ENCODE peak calls at places on chromosome 9, in eight cellular contexts. Q, L, X, M, O, H, U and J are unnamed samples.

GRCh38 chr9:109652971-109653370 is 127.0 kb upstream of the PALM2AKAP2 start:
- DNase-seq in H (peak; percentile 75), X (no peak), M (peak; percentile 13), L (peak; percentile 27), O (no peak), U (peak; percentile 43), Q (no peak), J (no peak)

GRCh38 chr9:121059998-121060636 is 10.0 kb upstream of the C5 start:
- DNase-seq in O (peak; percentile 55), U (peak; percentile 64), X (no peak), H (peak; percentile 64), M (peak; percentile 69), Q (no peak), L (peak; percentile 50), J (peak; percentile 51)

GRCh38 chr9:121884057-121884512 is 209.0 kb downstream of the TTLL11 start:
- DNase-seq in O (no peak), M (no peak), X (no peak), L (no peak), Q (no peak), U (no peak), H (peak; percentile 21), J (no peak)

GRCh38 chr9:108444400-108445358 is 411.1 kb downstream of the ACTL7B start:
- DNase-seq in H (peak; percentile 93), M (peak; percentile 92), O (peak; percentile 80), U (peak; percentile 80), Q (peak; percentile 26), L (peak; percentile 94), X (no peak), J (no peak)

GRCh38 chr9:137968235-137968634 is 90.7 kb downstream of the CACNA1B start:
- DNase-seq in O (no peak), L (no peak), U (no peak), M (no peak), X (no peak), H (no peak), Q (no peak), J (peak; percentile 37)

GRCh38 chr9:124810513-124811355 is 33.8 kb downstream of the OLFML2A start:
- DNase-seq in O (no peak), M (no peak), X (no peak), H (peak; percentile 91), L (peak; percentile 63), U (peak; percentile 62), Q (no peak), J (no peak)

GRCh38 chr9:135030711-135031245 is 56.7 kb upstream of the OLFM1 start:
- DNase-seq in H (no peak), L (no peak), M (no peak), X (no peak), U (no peak), O (no peak), Q (no peak), J (no peak)

GRCh38 chr9:81597749-81598497 is 91.4 kb downstream of the TLE1 start:
- DNase-seq in X (no peak), L (no peak), Q (no peak), O (no peak), M (no peak), H (no peak), U (no peak), J (no peak)

GRCh38 chr9:21102311-21102710 is 24.6 kb upstream of the IFNB1 start:
- DNase-seq in U (peak; percentile 17), X (no peak), L (peak; percentile 38), H (peak; percentile 68), Q (no peak), M (no peak), O (no peak), J (no peak)

GRCh38 chr9:137761793-137762192 is 115.8 kb upstream of the CACNA1B start:
- DNase-seq in H (no peak), O (no peak), Q (no peak), X (no peak), M (no peak), L (no peak), U (no peak), J (no peak)

GRCh38 chr9:131810351-131811170 is 70.7 kb upstream of the RAPGEF1 start:
- DNase-seq in M (peak; percentile 20), H (no peak), X (no peak), L (no peak), O (no peak), U (no peak), Q (no peak), J (no peak)

GRCh38 chr9:137201205-137201868 is 796 bp upstream of the TPRN start:
- DNase-seq in H (no peak), Q (no peak), U (no peak), O (no peak), M (no peak), L (no peak), X (no peak), J (no peak)

GRCh38 chr9:70021026-70021571 is 22.5 kb upstream of the MAMDC2 start:
- DNase-seq in L (peak; percentile 94), O (no peak), M (peak; percentile 31), U (peak; percentile 68), X (peak; percentile 87), H (peak; percentile 92), Q (no peak), J (no peak)

GRCh38 chr9:134287591-134288518 is 38.4 kb upstream of the RXRA start:
- DNase-seq in X (peak; percentile 33), L (no peak), Q (no peak), M (no peak), H (no peak), U (no peak), O (no peak), J (no peak)

GRCh38 chr9:30575218-30575617 is 1809.2 kb upstream of the ACO1 start:
- DNase-seq in Q (no peak), H (no peak), U (no peak), X (no peak), O (no peak), L (no peak), M (no peak), J (no peak)

GRCh38 chr9:136373300-136374182 is at the start of gene CARD9:
- DNase-seq in M (no peak), X (peak; percentile 75), Q (no peak), U (peak; percentile 57), L (peak; percentile 50), O (no peak), H (no peak), J (peak; percentile 74)

GRCh38 chr9:482736-483135 is 268.1 kb downstream of the DOCK8 start:
- DNase-seq in U (no peak), X (no peak), L (no peak), M (no peak), H (no peak), O (no peak), Q (no peak), J (no peak)

GRCh38 chr9:132547436-132547835 is 35.0 kb upstream of the BARHL1 start:
- DNase-seq in U (no peak), H (no peak), X (no peak), L (no peak), O (no peak), M (no peak), Q (no peak), J (no peak)

GRCh38 chr9:137017791-137018497 is 10.1 kb downstream of the ABCA2 start:
- DNase-seq in U (no peak), L (no peak), O (no peak), X (no peak), H (no peak), Q (no peak), M (no peak), J (no peak)

GRCh38 chr9:27117489-27118135 is 8.6 kb downstream of the TEK start:
- DNase-seq in H (peak; percentile 37), X (peak; percentile 86), M (peak; percentile 74), Q (no peak), O (peak; percentile 51), U (peak; percentile 20), L (no peak), J (no peak)

GRCh38 chr9:105103776-105104175 is 140.7 kb upstream of the SLC44A1 start:
- DNase-seq in L (peak; percentile 37), M (no peak), U (no peak), H (peak; percentile 78), O (no peak), X (no peak), Q (no peak), J (no peak)

GRCh38 chr9:37913480-37914153 is 9.7 kb upstream of the SLC25A51 start:
- DNase-seq in M (peak; percentile 84), Q (peak; percentile 80), U (peak; percentile 90), O (peak; percentile 75), X (peak; percentile 81), H (peak; percentile 87), L (peak; percentile 73), J (peak; percentile 86)

GRCh38 chr9:28671000-28671399 is 1097.7 kb upstream of the C9orf72 start:
- DNase-seq in O (no peak), Q (no peak), X (no peak), U (no peak), L (no peak), M (no peak), H (no peak), J (no peak)

GRCh38 chr9:73995836-73996235 is 501.3 kb upstream of the RORB start:
- DNase-seq in U (no peak), H (no peak), Q (no peak), M (no peak), X (no peak), O (no peak), L (no peak), J (no peak)

GRCh38 chr9:78021692-78022091 is 9.9 kb downstream of the GNAQ start:
- DNase-seq in U (no peak), O (no peak), H (no peak), M (no peak), X (peak; percentile 61), Q (no peak), L (no peak), J (no peak)

GRCh38 chr9:123894822-123895221 is 35.1 kb downstream of the DENND1A start:
- DNase-seq in X (no peak), H (no peak), L (no peak), M (no peak), Q (no peak), O (no peak), U (no peak), J (no peak)

GRCh38 chr9:111036946-111037743 is 1.1 kb downstream of the LPAR1 start:
- DNase-seq in O (no peak), L (peak; percentile 40), H (peak; percentile 64), M (no peak), X (no peak), U (no peak), Q (no peak), J (peak; percentile 20)

GRCh38 chr9:136212345-136212950 is 7.5 kb upstream of the LHX3 start:
- DNase-seq in U (no peak), O (no peak), Q (no peak), M (no peak), H (no peak), L (no peak), X (no peak), J (no peak)

GRCh38 chr9:94899464-94900221 is 173.1 kb downstream of the AOPEP start:
- DNase-seq in M (no peak), U (no peak), Q (no peak), O (no peak), H (peak; percentile 40), X (no peak), L (no peak), J (no peak)

GRCh38 chr9:134964686-134965085 is 47.0 kb upstream of the FCN1 start:
- DNase-seq in U (no peak), H (no peak), X (no peak), M (no peak), O (no peak), Q (no peak), L (no peak), J (no peak)

GRCh38 chr9:72356019-72356653 is 8.9 kb downstream of the ZFAND5 start:
- DNase-seq in Q (no peak), X (no peak), O (no peak), L (peak; percentile 58), M (no peak), U (peak; percentile 17), H (no peak), J (no peak)